ENCODE peak calls at places on chromosomes 7 and 10, in six cellular contexts. C is kidney, V is AG10803, P is lower lobe of right lung, O is OCI-LY7, F is HFF-Myc. K is an unnamed sample.

GRCh38 chr7:128827248-128827958 is 2.8 kb upstream of the FLNC start:
- DNase-seq in O (no peak), C (peak), F (no peak), V (peak), P (no peak), K (peak)

GRCh38 chr7:47285860-47286491 is 295.9 kb downstream of the TNS3 start:
- DNase-seq in P (no peak), O (no peak), V (peak), F (peak), C (no peak), K (peak)

GRCh38 chr10:3876563-3876962 is 91.6 kb upstream of the KLF6 start:
- DNase-seq in O (no peak), P (no peak), C (no peak), F (no peak), V (no peak), K (no peak)

GRCh38 chr7:140902305-140902953 is 22.3 kb downstream of the BRAF start:
- DNase-seq in O (peak), V (no peak), F (no peak), P (no peak), C (no peak), K (no peak)

GRCh38 chr7:130356760-130357611 is 12.4 kb downstream of the CPA5 start:
- DNase-seq in O (no peak), F (peak), C (peak), P (no peak), V (peak), K (peak)

GRCh38 chr7:27182861-27183681 is 2.0 kb downstream of the HOXA11 start:
- DNase-seq in P (peak), F (no peak), C (peak), V (no peak), O (no peak), K (no peak)

GRCh38 chr7:158051372-158051760 is 536.3 kb downstream of the PTPRN2 start:
- DNase-seq in O (no peak), C (peak), V (no peak), F (no peak), P (peak), K (no peak)

GRCh38 chr7:37558320-37558719 is 109.7 kb upstream of the ELMO1 start:
- DNase-seq in F (no peak), C (no peak), V (no peak), P (no peak), O (no peak), K (no peak)

GRCh38 chr7:26664735-26665420 is 199.5 kb downstream of the SKAP2 start:
- DNase-seq in P (no peak), V (peak), O (peak), F (no peak), C (peak), K (no peak)

GRCh38 chr10:130820880-130821482 is 490.5 kb downstream of the TCERG1L start:
- DNase-seq in O (no peak), C (no peak), F (no peak), V (no peak), P (no peak), K (no peak)

GRCh38 chr10:52313350-52314006 is 603 bp upstream of the DKK1 start:
- DNase-seq in C (no peak), P (no peak), F (no peak), V (no peak), O (no peak), K (no peak)

GRCh38 chr10:49690673-49691356 is 11.4 kb downstream of the C10orf53 start:
- DNase-seq in F (peak), O (no peak), V (no peak), C (no peak), P (no peak), K (no peak)

GRCh38 chr7:157621131-157621681 is 284.4 kb downstream of the DNAJB6 start:
- DNase-seq in F (no peak), P (no peak), V (no peak), O (no peak), C (peak), K (no peak)

GRCh38 chr7:151680810-151681209 is 161.1 kb upstream of the RHEB start:
- DNase-seq in O (no peak), F (no peak), P (no peak), V (peak), C (peak), K (peak)

GRCh38 chr10:94292448-94293118 is 70.2 kb downstream of the NOC3L start:
- DNase-seq in C (no peak), V (peak), P (no peak), O (no peak), F (no peak), K (peak)

GRCh38 chr7:39923086-39923485 is 27.0 kb upstream of the CDK13 start:
- DNase-seq in C (no peak), F (no peak), O (no peak), V (no peak), P (no peak), K (no peak)

GRCh38 chr10:117541909-117542705 is 439 bp upstream of the EMX2 start:
- DNase-seq in O (no peak), P (no peak), V (peak), F (peak), C (peak), K (no peak)

GRCh38 chr10:24393206-24393605 is 184.3 kb downstream of the KIAA1217 start:
- DNase-seq in O (no peak), V (no peak), F (no peak), P (no peak), C (no peak), K (no peak)

GRCh38 chr7:35571596-35572240 is 123.2 kb downstream of the HERPUD2 start:
- DNase-seq in V (no peak), P (no peak), C (no peak), F (no peak), O (no peak), K (no peak)

GRCh38 chr10:65911431-65911830 is 1014.4 kb upstream of the LRRTM3 start:
- DNase-seq in P (no peak), O (no peak), V (no peak), F (no peak), C (no peak), K (no peak)

GRCh38 chr10:115141254-115141653 is 48.1 kb downstream of the ATRNL1 start:
- DNase-seq in O (no peak), C (no peak), V (peak), F (no peak), P (no peak), K (peak)
- TF ChIP-seq CTCF in O (peak), C (peak), V (peak), F (peak), P (no peak), K (peak)

DNA sequence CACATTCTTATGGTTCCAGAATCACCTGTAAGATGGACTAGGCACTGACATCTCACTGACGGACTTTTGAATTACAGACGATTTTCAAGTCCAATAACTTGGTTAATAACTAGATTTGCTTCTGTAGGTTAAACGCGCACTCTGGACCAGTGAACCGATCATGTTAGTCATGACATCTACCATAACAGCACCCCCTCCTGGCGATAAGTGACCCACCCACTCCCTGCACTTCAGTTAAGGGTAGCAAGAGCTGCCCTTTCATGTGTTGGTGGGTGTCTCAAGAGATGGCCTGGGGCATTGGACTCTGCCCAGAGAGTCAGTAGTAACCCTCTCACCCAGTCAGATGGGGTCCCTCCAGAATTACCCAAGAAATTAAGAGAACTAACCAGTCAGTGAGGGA is 12.9 kb downstream of the GRM8 start:
- DNase-seq in V (no peak), C (no peak), F (no peak), O (no peak), P (no peak), K (no peak)
- TF ChIP-seq CTCF in V (no peak), C (no peak), F (peak), O (peak), P (no peak), K (no peak)

GRCh38 chr7:45863715-45864114 is 9.2 kb downstream of the CCDC201 start:
- DNase-seq in F (no peak), O (no peak), C (no peak), V (no peak), P (no peak), K (no peak)
- TF ChIP-seq CTCF in F (peak), O (no peak), C (no peak), V (no peak), P (no peak), K (peak)

GRCh38 chr7:14483663-14484062 is 418.9 kb downstream of the DGKB start:
- DNase-seq in F (no peak), O (no peak), P (no peak), C (no peak), V (no peak), K (no peak)
- TF ChIP-seq CTCF in F (no peak), O (no peak), P (no peak), C (no peak), V (no peak), K (peak)

GRCh38 chr7:91031757-91032156 is 232.5 kb upstream of the FZD1 start:
- DNase-seq in C (no peak), F (no peak), O (no peak), P (no peak), V (no peak), K (no peak)
- TF ChIP-seq CTCF in C (no peak), F (no peak), O (no peak), P (no peak), V (no peak), K (no peak)

GRCh38 chr7:132029369-132030160 is 473.1 kb upstream of the PODXL start:
- DNase-seq in C (no peak), F (no peak), O (no peak), P (no peak), V (no peak), K (no peak)
- TF ChIP-seq CTCF in C (no peak), F (no peak), O (no peak), P (no peak), V (no peak), K (no peak)

GRCh38 chr7:74275401-74275881 is 13.8 kb upstream of the CLIP2 start:
- DNase-seq in F (no peak), P (no peak), V (no peak), C (no peak), O (peak), K (no peak)
- TF ChIP-seq CTCF in F (peak), P (peak), V (peak), C (peak), O (peak), K (peak)

DNA sequence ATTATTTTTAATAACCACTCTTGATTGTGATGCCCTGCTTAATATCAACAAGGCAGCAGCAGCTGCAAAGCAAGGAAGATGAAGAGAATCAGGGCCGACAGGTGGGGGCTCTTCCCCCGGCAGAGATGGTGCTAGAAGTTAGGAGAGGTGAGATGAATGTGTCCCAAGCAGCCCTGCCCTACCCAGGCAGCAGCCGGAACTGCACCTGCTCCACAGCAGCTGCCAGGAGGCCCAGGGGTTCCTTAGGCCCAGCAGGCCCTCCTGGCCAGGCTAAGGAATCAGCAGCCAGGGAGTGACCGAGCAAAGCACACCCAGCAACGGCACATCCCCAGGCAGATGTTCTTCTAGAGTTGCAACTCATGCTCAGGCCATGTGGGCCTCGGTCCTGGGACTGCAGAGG is 17.9 kb downstream of the AFAP1L2 start:
- DNase-seq in O (peak), V (no peak), F (no peak), C (no peak), P (no peak), K (no peak)
- TF ChIP-seq CTCF in O (peak), V (no peak), F (no peak), C (no peak), P (no peak), K (no peak)

K was measured in HFFc6.